ENCODE peak calls at places on chromosomes 2 and 18, in five cellular contexts. Z is dorsolateral prefrontal cortex, X is GM23338, E is cardiac fibroblast, H is AG10803. B is an unnamed sample.

GRCh38 chr2:19887508-19887907 is 14.3 kb downstream of the TTC32 start:
- DNase-seq in Z (no peak), X (no peak), E (no peak), H (no peak), B (no peak)

GRCh38 chr2:16940214-16940613 is 274.6 kb upstream of the CYRIA start:
- DNase-seq in Z (no peak), X (no peak), E (no peak), H (no peak), B (no peak)

GRCh38 chr2:16142383-16143361 is 202.3 kb downstream of the MYCN start:
- DNase-seq in Z (no peak), X (no peak), E (no peak), H (no peak), B (no peak)

GRCh38 chr2:40797115-40797514 is 345.2 kb upstream of the SLC8A1 start:
- DNase-seq in Z (no peak), X (peak), E (peak), H (no peak), B (peak)

GRCh38 chr2:134124047-134124753 is 129.7 kb upstream of the MGAT5 start:
- DNase-seq in Z (no peak), X (no peak), E (peak), H (no peak), B (no peak)

GRCh38 chr2:8219631-8220393 is 462.0 kb upstream of the ID2 start:
- DNase-seq in Z (peak), X (no peak), E (no peak), H (no peak), B (no peak)

GRCh38 chr2:199018826-199019225 is 438.9 kb downstream of the SATB2 start:
- DNase-seq in Z (no peak), X (no peak), E (no peak), H (peak), B (peak)

GRCh38 chr2:61111708-61112107 is 46.0 kb downstream of the SANBR start:
- DNase-seq in Z (no peak), X (no peak), E (no peak), H (no peak), B (no peak)

GRCh38 chr18:10851824-10852225 is 297.5 kb downstream of the PIEZO2 start:
- DNase-seq in Z (no peak), X (peak), E (peak), H (peak), B (peak)

GRCh38 chr18:68665623-68666022 is 49.3 kb downstream of the TMX3 start:
- DNase-seq in Z (no peak), X (no peak), E (no peak), H (no peak), B (no peak)

GRCh38 chr2:235543126-235543750 is 49.4 kb downstream of the AGAP1 start:
- DNase-seq in Z (no peak), X (peak), E (no peak), H (no peak), B (no peak)

GRCh38 chr2:138184428-138184827 is 220.2 kb downstream of the HNMT start:
- DNase-seq in Z (no peak), X (no peak), E (no peak), H (no peak), B (no peak)

GRCh38 chr2:233062946-233063268 is 2.8 kb downstream of the INPP5D start:
- DNase-seq in Z (no peak), X (no peak), E (no peak), H (no peak), B (no peak)

GRCh38 chr2:233061007-233061590 is 957 bp downstream of the INPP5D start:
- DNase-seq in Z (no peak), X (no peak), E (no peak), H (no peak), B (no peak)

GRCh38 chr2:233063269-233063975 is 3.3 kb downstream of the INPP5D start:
- DNase-seq in Z (no peak), X (peak), E (no peak), H (no peak), B (no peak)

GRCh38 chr2:233061591-233062446 is 1.7 kb downstream of the INPP5D start:
- DNase-seq in Z (no peak), X (peak), E (peak), H (no peak), B (peak)

DNA sequence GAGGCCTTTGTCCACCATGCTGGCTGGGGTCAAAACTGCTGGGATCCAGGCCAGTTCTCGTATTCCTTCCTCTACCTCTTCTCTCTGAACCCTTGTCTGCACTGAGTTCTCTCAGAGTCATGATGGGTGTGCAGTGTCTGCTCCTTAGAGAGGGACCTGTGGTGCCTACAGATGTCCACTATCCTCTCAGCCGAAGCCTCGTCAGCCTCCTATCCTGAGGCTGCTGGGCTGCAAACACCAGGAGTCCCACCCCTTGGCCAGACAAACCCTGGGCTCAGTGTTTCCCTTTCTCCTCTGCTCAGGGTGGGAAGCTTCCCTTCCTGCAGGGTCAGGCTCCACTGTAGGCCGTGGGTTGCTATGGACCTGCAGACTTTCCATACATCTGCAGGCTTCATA is 2.3 kb downstream of the INPP5D start:
- DNase-seq in Z (no peak), X (no peak), E (no peak), H (no peak), B (no peak)
- H3K4me3 ChIP-seq in Z (peak), X (no peak), E (no peak), H (no peak), B (no peak)

DNA sequence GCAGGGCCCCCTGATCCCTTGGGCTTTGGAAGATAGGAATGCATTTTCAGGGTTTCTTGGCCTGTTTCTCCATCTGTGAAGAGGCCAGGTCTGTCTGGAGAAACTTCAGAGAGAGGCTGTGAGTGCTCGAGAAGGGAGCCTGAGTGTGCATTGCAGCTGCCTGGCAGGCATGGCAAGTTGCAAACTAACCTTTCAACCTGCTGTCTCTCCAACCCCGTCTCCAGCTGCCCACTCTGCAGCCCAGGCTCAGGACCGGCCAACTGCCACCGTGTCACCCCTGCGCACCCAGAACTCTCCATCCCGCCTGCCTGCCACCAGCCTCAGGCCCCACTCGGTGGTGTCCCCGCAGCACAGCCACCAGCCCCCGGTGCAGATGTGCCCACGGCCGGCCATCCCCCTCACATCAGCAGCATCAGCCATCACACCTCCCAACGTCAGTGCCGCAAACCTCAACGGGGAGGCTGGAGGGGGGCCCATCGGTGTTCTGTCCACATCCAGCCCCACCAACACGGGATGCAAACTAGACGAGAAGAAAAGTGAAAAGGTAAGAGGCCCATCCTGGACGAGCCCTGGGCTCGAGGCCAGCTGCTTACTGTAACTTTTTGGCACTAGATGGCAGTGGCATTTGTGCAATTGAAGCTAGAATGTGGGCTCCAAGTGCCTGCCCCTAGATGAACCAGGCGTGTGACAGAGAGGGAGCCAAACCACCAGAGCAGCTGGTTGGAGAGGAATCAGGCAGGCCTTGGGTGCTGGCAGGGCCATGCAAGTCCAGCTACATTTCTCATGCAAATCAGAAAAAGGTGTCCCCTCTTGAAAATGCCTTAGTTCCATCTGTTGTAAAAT is 164.6 kb downstream of the SEPTIN10 start:
- DNase-seq in Z (peak), X (no peak), E (peak), H (peak), B (no peak)
- TF ChIP-seq CTCF in Z (no peak), X (peak), E (no peak), H (no peak), B (no peak)

GRCh38 chr2:42298996-42299754 is 61.8 kb downstream of the COX7A2L start:
- DNase-seq in Z (no peak), X (no peak), E (no peak), H (peak), B (no peak)

GRCh38 chr2:42297322-42297936 is 63.6 kb downstream of the COX7A2L start:
- DNase-seq in Z (no peak), X (no peak), E (no peak), H (no peak), B (peak)

GRCh38 chr2:42298132-42298531 is 62.9 kb downstream of the COX7A2L start:
- DNase-seq in Z (no peak), X (no peak), E (no peak), H (no peak), B (no peak)

GRCh38 chr2:42303252-42303651 is 57.8 kb downstream of the COX7A2L start:
- DNase-seq in Z (no peak), X (no peak), E (no peak), H (no peak), B (no peak)

GRCh38 chr2:42300527-42300926 is 60.5 kb downstream of the COX7A2L start:
- DNase-seq in Z (no peak), X (no peak), E (no peak), H (no peak), B (no peak)
- H3K4me3 ChIP-seq in Z (no peak), X (no peak), E (no peak), H (no peak), B (no peak)

GRCh38 chr18:47036298-47036874 is 965 bp upstream of the ELOA2 start:
- DNase-seq in Z (no peak), X (peak), E (peak), H (peak), B (peak)
- TF ChIP-seq CTCF in Z (peak), X (peak), E (peak), H (peak), B (peak)

GRCh38 chr2:209351636-209352035 is 72.2 kb upstream of the MAP2 start:
- DNase-seq in Z (no peak), X (no peak), E (no peak), H (peak), B (peak)
- H3K4me3 ChIP-seq in Z (no peak), X (no peak), E (no peak), H (no peak), B (no peak)

GRCh38 chr18:48317781-48318381 is 91.3 kb downstream of the ZBTB7C start:
- DNase-seq in Z (no peak), X (no peak), E (no peak), H (no peak), B (no peak)
- TF ChIP-seq CTCF in Z (no peak), X (peak), E (peak), H (no peak), B (peak)

GRCh38 chr2:240565267-240566202 is 2.7 kb upstream of the RNPEPL1 start:
- DNase-seq in Z (no peak), X (no peak), E (peak), H (peak), B (peak)
- H3K4me3 ChIP-seq in Z (peak), X (peak), E (peak), H (peak), B (peak)

GRCh38 chr2:205904873-205905272 is 181.1 kb downstream of the INO80D start:
- DNase-seq in Z (no peak), X (no peak), E (no peak), H (no peak), B (no peak)

GRCh38 chr2:205898744-205899143 is 187.2 kb downstream of the INO80D start:
- DNase-seq in Z (no peak), X (no peak), E (no peak), H (no peak), B (no peak)

GRCh38 chr2:205903549-205904129 is 182.3 kb downstream of the INO80D start:
- DNase-seq in Z (no peak), X (peak), E (no peak), H (no peak), B (peak)

GRCh38 chr2:205902899-205903236 is 183.1 kb downstream of the INO80D start:
- DNase-seq in Z (no peak), X (no peak), E (no peak), H (no peak), B (no peak)

GRCh38 chr2:205902041-205902898 is 183.7 kb downstream of the INO80D start:
- DNase-seq in Z (no peak), X (no peak), E (no peak), H (peak), B (peak)
- TF ChIP-seq CTCF in Z (no peak), X (no peak), E (no peak), H (no peak), B (no peak)

GRCh38 chr2:196592912-196593881 is 46.3 kb upstream of the CCDC150 start:
- DNase-seq in Z (peak), X (peak), E (peak), H (peak), B (peak)

GRCh38 chr2:196592331-196592911 is 47.1 kb upstream of the CCDC150 start:
- DNase-seq in Z (peak), X (peak), E (peak), H (peak), B (peak)

GRCh38 chr2:196590286-196590685 is 49.2 kb upstream of the CCDC150 start:
- DNase-seq in Z (peak), X (no peak), E (peak), H (peak), B (no peak)

GRCh38 chr2:196591004-196591403 is 48.5 kb upstream of the CCDC150 start:
- DNase-seq in Z (peak), X (no peak), E (no peak), H (no peak), B (no peak)

DNA sequence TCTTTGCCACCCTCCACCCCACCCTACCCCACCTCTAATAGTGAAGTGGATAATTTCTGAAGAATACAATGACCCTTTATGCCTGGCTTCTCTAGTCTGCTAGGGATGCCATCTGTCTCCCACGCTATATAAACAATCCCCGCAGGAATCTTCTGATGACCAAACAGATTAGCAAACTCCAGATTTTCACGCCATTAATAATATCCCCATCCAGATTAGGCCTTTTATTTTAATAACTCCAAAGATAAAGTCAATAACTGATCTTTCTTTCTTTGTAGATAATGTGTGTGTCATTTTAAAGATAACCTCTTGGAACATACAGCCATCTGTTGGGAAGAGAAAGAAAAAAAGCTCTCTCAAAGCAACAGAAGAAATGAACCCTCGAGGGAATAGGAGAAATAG is 47.9 kb upstream of the CCDC150 start:
- DNase-seq in Z (no peak), X (no peak), E (no peak), H (no peak), B (no peak)
- H3K4me3 ChIP-seq in Z (peak), X (peak), E (no peak), H (no peak), B (no peak)

GRCh38 chr2:45014016-45014702 is 4.9 kb upstream of the SIX2 start:
- DNase-seq in Z (no peak), X (peak), E (peak), H (peak), B (peak)
- TF ChIP-seq CTCF in Z (peak), X (peak), E (peak), H (peak), B (peak)